ENCODE peak calls at places on chromosomes 6 and 20, in ten cellular contexts. O is stimulated activated CD8-positive, alpha-beta memory T cell treated with anti-CD3 and anti-CD28 coated beads, Interleukin-12 subunit alpha, Interleukin-12 subunit beta, amount 100 ng/mL, for 1 hour; Y is activated CD4-positive, alpha-beta T cell treated with anti-CD3 and anti-CD28 coated beads, Interleukin-2, amount 10 ng/mL, durations not matched to agents 24 days and 14 days; G is stimulated activated CD4-positive, alpha-beta T cell treated with anti-CD3 and anti-CD28 coated beads, Interleukin-1b, Interleukin-23, amount 100 ng/mL, for 1 hour; V is HFFc6; U is lower leg skin; A is suprapubic skin; S is central memory CD8-positive, alpha-beta T cell; H is neural crest cell; B is heart left ventricle. D is an unnamed sample.
A peak's percentile ranks its signal among the peaks of the same experiment; 100 is the strongest.

GRCh38 chr6:109336221-109336955 is 45.9 kb downstream of the CD164 start:
- DNase-seq in A (no peak), B (no peak), O (no peak), V (no peak), G (no peak), U (no peak), Y (no peak), H (no peak), S (no peak), D (no peak)

GRCh38 chr6:131258816-131259476 is 123.7 kb downstream of the AKAP7 start:
- DNase-seq in S (no peak), G (no peak), U (no peak), O (no peak), H (no peak), A (no peak), B (no peak), Y (no peak), V (no peak), D (no peak)

GRCh38 chr6:93992976-93993375 is 573.6 kb upstream of the EPHA7 start:
- DNase-seq in Y (no peak), H (no peak), U (no peak), B (no peak), S (no peak), G (no peak), V (no peak), O (no peak), A (no peak), D (no peak)

GRCh38 chr6:151060096-151060741 is 179.5 kb upstream of the AKAP12 start:
- DNase-seq in O (no peak), Y (no peak), V (peak; percentile 94), B (no peak), G (no peak), H (no peak), A (no peak), S (no peak), U (no peak), D (no peak)

GRCh38 chr20:6974819-6975218 is 207.3 kb downstream of the BMP2 start:
- DNase-seq in G (no peak), H (no peak), O (no peak), Y (no peak), S (no peak), U (no peak), B (no peak), V (no peak), A (no peak), D (no peak)

GRCh38 chr6:161406633-161407032 is 132.8 kb upstream of the AGPAT4 start:
- DNase-seq in Y (no peak), H (no peak), V (no peak), G (no peak), B (no peak), O (no peak), U (peak; percentile 54), A (no peak), S (no peak), D (no peak)

GRCh38 chr6:4928426-4928825 is 75.4 kb downstream of the RPP40 start:
- DNase-seq in U (no peak), A (no peak), H (no peak), G (no peak), Y (no peak), S (no peak), V (peak; percentile 75), B (no peak), O (no peak), D (no peak)

GRCh38 chr6:110938176-110938575 is 20.3 kb upstream of the GTF3C6 start:
- DNase-seq in A (no peak), O (no peak), U (no peak), S (no peak), Y (no peak), B (no peak), H (no peak), G (no peak), V (no peak), D (no peak)

GRCh38 chr6:104705095-104705707 is 154.5 kb downstream of the HACE1 start:
- DNase-seq in A (no peak), O (peak; percentile 15), V (no peak), H (no peak), S (no peak), G (no peak), Y (peak; percentile 87), U (no peak), B (peak; percentile 53), D (no peak)

GRCh38 chr6:117591405-117591804 is 10.9 kb downstream of the GOPC start:
- DNase-seq in A (no peak), H (no peak), S (no peak), U (no peak), G (no peak), V (no peak), Y (no peak), O (no peak), B (no peak), D (no peak)

GRCh38 chr6:148451690-148452089 is 109.1 kb downstream of the SASH1 start:
- DNase-seq in O (no peak), V (no peak), A (no peak), Y (peak; percentile 86), U (no peak), H (no peak), G (no peak), S (no peak), B (no peak), D (no peak)

GRCh38 chr6:138159246-138159645 is 2.5 kb upstream of the ARFGEF3 start:
- DNase-seq in O (no peak), Y (no peak), U (no peak), S (no peak), A (no peak), V (no peak), H (no peak), G (no peak), B (no peak), D (no peak)

GRCh38 chr6:57173056-57173885 is 1.1 kb downstream of the BAG2 start:
- DNase-seq in O (no peak), H (no peak), U (no peak), S (no peak), Y (peak; percentile 79), V (no peak), G (no peak), A (no peak), B (peak; percentile 33), D (no peak)

GRCh38 chr20:41339957-41340326 is 679 bp upstream of the LPIN3 start:
- DNase-seq in G (peak; percentile 63), U (peak; percentile 87), B (peak; percentile 82), A (peak; percentile 92), V (peak; percentile 65), O (peak; percentile 77), H (peak; percentile 82), S (peak; percentile 72), Y (peak; percentile 96), D (no peak)

GRCh38 chr6:91087864-91088263 is 501.0 kb upstream of the MAP3K7 start:
- DNase-seq in S (no peak), G (no peak), B (no peak), Y (no peak), O (no peak), A (no peak), U (no peak), V (no peak), H (no peak), D (no peak)

GRCh38 chr20:18813483-18813882 is at the start of gene SCP2D1:
- DNase-seq in Y (no peak), A (no peak), B (no peak), H (no peak), U (no peak), G (no peak), S (no peak), V (no peak), O (no peak), D (no peak)

GRCh38 chr20:6530254-6530653 is 237.2 kb upstream of the BMP2 start:
- DNase-seq in H (no peak), B (no peak), V (no peak), G (no peak), Y (no peak), S (no peak), O (no peak), U (no peak), A (no peak), D (no peak)

GRCh38 chr6:127606131-127606562 is 29.2 kb downstream of the C6orf58 start:
- DNase-seq in H (no peak), B (no peak), V (peak; percentile 51), Y (no peak), O (no peak), S (no peak), A (no peak), G (no peak), U (no peak), D (no peak)

GRCh38 chr20:64063389-64064144 is 569 bp downstream of the TCEA2 start:
- DNase-seq in G (no peak), Y (peak; percentile 81), H (no peak), S (no peak), U (no peak), V (no peak), O (no peak), B (no peak), A (no peak), D (no peak)

GRCh38 chr6:37552267-37552666 is 52.6 kb upstream of the CCDC167 start:
- DNase-seq in S (no peak), B (no peak), U (no peak), H (no peak), O (no peak), G (no peak), V (no peak), A (no peak), Y (no peak), D (no peak)

GRCh38 chr6:20271818-20272217 is 59.5 kb upstream of the MBOAT1 start:
- DNase-seq in V (no peak), H (no peak), O (no peak), G (no peak), B (no peak), A (no peak), U (no peak), S (no peak), Y (peak; percentile 36), D (no peak)

GRCh38 chr20:23178806-23179205 is 92.7 kb upstream of the CD93 start:
- DNase-seq in Y (no peak), V (no peak), U (no peak), O (no peak), A (no peak), G (no peak), S (no peak), H (no peak), B (peak; percentile 51), D (no peak)

GRCh38 chr6:11067348-11067747 is 23.2 kb upstream of the ELOVL2 start:
- DNase-seq in U (no peak), H (no peak), O (no peak), Y (no peak), G (no peak), S (no peak), A (no peak), V (no peak), B (no peak), D (no peak)

GRCh38 chr6:43301081-43301870 is 3.2 kb downstream of the SLC22A7 start:
- DNase-seq in S (no peak), B (no peak), U (no peak), Y (no peak), A (no peak), O (no peak), H (no peak), G (no peak), V (no peak), D (no peak)

GRCh38 chr6:141483561-141484061 is 649.1 kb upstream of the GJE1 start:
- DNase-seq in O (peak; percentile 35), U (peak; percentile 38), Y (peak; percentile 87), S (peak; percentile 54), V (peak; percentile 96), H (no peak), B (peak; percentile 34), A (no peak), G (peak; percentile 8), D (no peak)

GRCh38 chr20:63403403-63404105 is 42.4 kb upstream of the CHRNA4 start:
- DNase-seq in G (no peak), B (no peak), V (no peak), H (no peak), U (no peak), S (no peak), Y (no peak), O (no peak), A (no peak), D (no peak)

GRCh38 chr20:3358676-3359340 is 48.7 kb downstream of the DNAAF9 start:
- DNase-seq in A (no peak), B (no peak), V (no peak), G (no peak), H (no peak), O (no peak), U (no peak), S (no peak), Y (no peak), D (no peak)